ENCODE peak calls at places on chromosomes 2 and 18, in seven cellular contexts. Z is H9, E is mesenchymal stem cell, D is neuronal stem cell, U is H1, V is mesendoderm, K is trophoblast cell. O is an unnamed sample.

GRCh38 chr2:1557467-1557820 is 144.2 kb downstream of the TPO start:
- DNase-seq in E (no peak), Z (no peak), U (no peak), V (no peak), K (no peak), D (no peak), O (no peak)

GRCh38 chr2:10285578-10286198 is 17.0 kb upstream of the HPCAL1 start:
- DNase-seq in D (no peak), E (peak), U (no peak), Z (peak), V (peak), K (peak), O (peak)

GRCh38 chr2:172404824-172405223 is 22.6 kb upstream of the ITGA6 start:
- DNase-seq in D (no peak), E (no peak), Z (no peak), U (no peak), V (no peak), K (peak), O (peak)

GRCh38 chr2:65231892-65232477 is 4.4 kb downstream of the ACTR2 start:
- DNase-seq in V (peak), Z (no peak), U (no peak), K (peak), D (no peak), E (peak), O (peak)

GRCh38 chr2:148756292-148756975 is 111.9 kb downstream of the EPC2 start:
- DNase-seq in E (peak), Z (no peak), V (no peak), K (no peak), U (no peak), D (no peak), O (peak)

GRCh38 chr2:96150791-96151594 is 5.8 kb upstream of the DUSP2 start:
- DNase-seq in D (no peak), U (no peak), K (no peak), V (no peak), E (no peak), Z (no peak), O (no peak)

GRCh38 chr2:232873909-232874641 is 4.0 kb downstream of the SNORC start:
- DNase-seq in D (no peak), U (no peak), Z (no peak), K (no peak), V (no peak), E (no peak), O (no peak)

GRCh38 chr2:100857915-100858314 is 38.0 kb downstream of the NPAS2 start:
- DNase-seq in Z (no peak), E (peak), K (no peak), D (no peak), V (no peak), U (no peak), O (peak)

GRCh38 chr2:174802459-174802858 is 38.2 kb upstream of the CHRNA1 start:
- DNase-seq in D (no peak), K (peak), V (no peak), E (no peak), U (no peak), Z (no peak), O (peak)

GRCh38 chr2:31812051-31812798 is 198.6 kb downstream of the MEMO1 start:
- DNase-seq in Z (no peak), V (peak), E (peak), D (no peak), U (no peak), K (no peak), O (peak)

GRCh38 chr18:46343940-46344372 is 239.8 kb downstream of the HAUS1 start:
- DNase-seq in Z (peak), V (peak), D (no peak), U (no peak), E (no peak), K (no peak), O (no peak)

GRCh38 chr2:234099266-234099665 is 48.8 kb downstream of the SPP2 start:
- DNase-seq in Z (no peak), D (no peak), U (no peak), E (no peak), V (no peak), K (no peak), O (no peak)

GRCh38 chr2:20506281-20506685 is 59.4 kb downstream of the RHOB start:
- DNase-seq in Z (no peak), U (no peak), D (no peak), V (peak), K (no peak), E (peak), O (peak)

GRCh38 chr2:147696426-147696825 is 148.4 kb upstream of the ACVR2A start:
- DNase-seq in V (no peak), Z (no peak), K (no peak), D (no peak), E (no peak), U (no peak), O (no peak)

GRCh38 chr2:190835303-190835930 is 45.2 kb upstream of the GLS start:
- DNase-seq in V (no peak), D (no peak), Z (no peak), K (peak), U (no peak), E (peak), O (peak)

GRCh38 chr2:20697322-20697934 is 30.5 kb downstream of the GDF7 start:
- DNase-seq in Z (no peak), E (no peak), U (no peak), D (no peak), V (no peak), K (no peak), O (no peak)

GRCh38 chr2:110653861-110654260 is 24.0 kb downstream of the BUB1 start:
- DNase-seq in V (no peak), E (no peak), U (no peak), K (no peak), D (no peak), Z (no peak), O (no peak)

GRCh38 chr2:173278794-173279527 is 75.7 kb upstream of the CDCA7 start:
- DNase-seq in K (no peak), D (no peak), E (no peak), Z (no peak), U (no peak), V (no peak), O (no peak)

GRCh38 chr2:173086518-173087213 is 11.0 kb downstream of the MAP3K20 start:
- DNase-seq in D (no peak), Z (no peak), U (no peak), V (no peak), E (peak), K (no peak), O (peak)

GRCh38 chr2:162710282-162710891 is 128.2 kb downstream of the KCNH7 start:
- DNase-seq in D (no peak), Z (no peak), U (no peak), E (peak), V (no peak), K (peak), O (no peak)

GRCh38 chr18:10062292-10062940 is 148.6 kb downstream of the VAPA start:
- DNase-seq in V (no peak), K (no peak), D (no peak), U (no peak), Z (no peak), E (peak), O (peak)

GRCh38 chr18:65425366-65425765 is 325.4 kb upstream of the CDH7 start:
- DNase-seq in Z (no peak), E (no peak), U (no peak), V (no peak), D (no peak), K (no peak), O (no peak)

GRCh38 chr2:126885701-126886121 is 13.0 kb upstream of the TEX51 start:
- DNase-seq in Z (peak), K (no peak), E (no peak), U (no peak), D (no peak), V (no peak), O (peak)

GRCh38 chr2:19868705-19869550 is 32.9 kb downstream of the TTC32 start:
- DNase-seq in Z (peak), K (peak), U (no peak), V (peak), E (peak), D (peak), O (no peak)

GRCh38 chr2:46241344-46241743 is 55.9 kb upstream of the EPAS1 start:
- DNase-seq in K (peak), Z (no peak), D (no peak), E (peak), V (no peak), U (no peak), O (peak)

GRCh38 chr2:55168221-55169154 is 63.6 kb downstream of the CLHC1 start:
- DNase-seq in K (peak), Z (no peak), V (peak), U (no peak), D (no peak), E (peak), O (peak)

GRCh38 chr2:74548919-74549684 is 4.6 kb downstream of the LOXL3 start:
- DNase-seq in D (peak), Z (peak), U (no peak), E (peak), V (peak), K (peak), O (peak)

GRCh38 chr18:58748899-58749595 is 77.8 kb downstream of the MALT1 start:
- DNase-seq in E (no peak), V (no peak), Z (no peak), D (no peak), K (no peak), U (no peak), O (no peak)

DNA sequence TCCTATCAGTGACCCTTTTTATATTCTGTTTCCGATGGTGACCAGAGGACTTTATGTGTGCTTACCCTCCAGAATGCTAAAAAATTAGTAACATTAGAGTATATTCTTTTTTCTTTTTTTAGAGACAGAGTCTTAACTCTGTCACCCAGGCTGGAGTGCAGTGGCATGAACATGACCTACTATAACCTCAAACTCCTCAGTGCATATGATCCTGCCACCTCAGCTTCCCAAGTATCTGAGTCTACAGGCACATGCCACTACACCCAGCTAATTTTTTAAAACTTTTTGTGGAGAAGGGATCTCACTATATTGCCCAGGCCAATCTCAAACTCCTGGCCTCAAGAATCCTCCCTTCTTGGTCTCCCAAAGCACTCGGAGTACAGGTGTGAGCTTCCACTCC is 74.6 kb downstream of the MALT1 start:
- DNase-seq in E (no peak), U (no peak), Z (no peak), K (no peak), D (no peak), V (no peak), O (no peak)
- H3K4ac ChIP-seq in E (no peak), U (no peak), Z (no peak), K (no peak), D (no peak), V (no peak), O (no peak)

DNA sequence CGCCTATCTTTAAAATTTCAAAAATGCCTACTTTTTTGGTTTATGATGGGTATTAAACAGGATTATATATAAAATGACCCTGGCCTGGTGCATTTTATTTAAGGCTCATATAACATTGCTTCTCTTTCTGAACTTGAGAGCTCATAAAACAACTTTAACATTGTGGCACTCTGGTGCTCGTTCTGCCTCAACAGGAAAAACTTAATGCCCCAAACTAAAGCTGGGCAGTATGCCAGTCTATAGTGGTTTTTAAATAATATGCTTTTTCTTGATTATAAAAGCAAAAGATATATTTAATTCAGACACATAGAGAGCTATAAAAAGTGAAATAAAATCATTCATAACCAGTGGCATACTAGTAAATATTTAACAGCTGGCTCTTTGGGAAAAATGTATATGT is 269.3 kb upstream of the GULP1 start:
- DNase-seq in Z (no peak), D (no peak), E (no peak), U (no peak), K (no peak), V (no peak), O (no peak)
- H3K4ac ChIP-seq in Z (no peak), D (no peak), E (no peak), U (no peak), K (no peak), V (no peak), O (no peak)

GRCh38 chr2:112774536-112775285 is 9.6 kb downstream of the IL1A start:
- DNase-seq in E (no peak), U (no peak), V (no peak), Z (no peak), D (no peak), K (no peak), O (no peak)

GRCh38 chr2:112773510-112773909 is 9.1 kb upstream of the CKAP2L start:
- DNase-seq in V (no peak), K (no peak), D (no peak), E (no peak), Z (no peak), U (no peak), O (no peak)

GRCh38 chr2:112776113-112776512 is 8.2 kb downstream of the IL1A start:
- DNase-seq in V (no peak), D (no peak), K (no peak), Z (no peak), E (no peak), U (no peak), O (no peak)

GRCh38 chr2:112772322-112772721 is 7.9 kb upstream of the CKAP2L start:
- DNase-seq in Z (no peak), U (no peak), E (no peak), V (no peak), D (no peak), K (no peak), O (no peak)

GRCh38 chr2:112773091-112773490 is 8.7 kb upstream of the CKAP2L start:
- DNase-seq in E (no peak), D (no peak), V (no peak), K (no peak), Z (no peak), U (no peak), O (no peak)
- H3K4ac ChIP-seq in E (no peak), D (no peak), V (no peak), K (no peak), Z (no peak), U (no peak), O (no peak)

GRCh38 chr18:7388752-7389151 is 157.9 kb downstream of the LRRC30 start:
- DNase-seq in D (peak), E (no peak), V (no peak), Z (no peak), K (no peak), U (no peak), O (no peak)

GRCh38 chr18:7393080-7393479 is 162.2 kb downstream of the LRRC30 start:
- DNase-seq in E (no peak), K (no peak), D (no peak), Z (no peak), V (no peak), U (no peak), O (no peak)

GRCh38 chr18:7390731-7391492 is 160.0 kb downstream of the LRRC30 start:
- DNase-seq in V (no peak), E (no peak), Z (no peak), K (no peak), D (no peak), U (no peak), O (no peak)

GRCh38 chr18:7395566-7395965 is 164.7 kb downstream of the LRRC30 start:
- DNase-seq in Z (no peak), V (no peak), D (no peak), U (no peak), K (no peak), E (no peak), O (no peak)

DNA sequence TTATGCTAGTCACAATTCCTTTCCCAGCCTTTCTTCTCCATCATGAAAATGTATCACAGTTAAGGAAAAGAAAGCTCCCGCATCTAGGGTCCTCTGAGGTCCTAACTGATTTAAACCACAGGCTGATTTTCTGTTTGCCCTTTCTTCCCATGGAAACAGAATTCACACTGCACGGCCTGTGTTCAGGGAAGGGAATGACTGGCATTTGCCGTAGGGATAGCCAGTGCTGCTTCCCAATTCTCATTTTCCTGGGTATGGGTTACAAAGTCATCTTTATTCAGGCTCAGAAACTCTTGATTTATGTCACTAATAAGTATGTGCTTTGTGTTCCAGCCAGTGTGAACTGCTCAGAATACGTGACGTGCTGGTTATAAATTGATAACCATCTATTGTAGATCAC is 163.2 kb downstream of the LRRC30 start:
- DNase-seq in U (no peak), D (no peak), V (no peak), K (peak), E (no peak), Z (no peak), O (no peak)
- H3K4ac ChIP-seq in U (no peak), D (no peak), V (no peak), K (no peak), E (no peak), Z (no peak), O (no peak)